ENCODE peak calls at places on chromosome 20, in seven cellular contexts. U, T, K, L, N, V and P are unnamed samples. For H3K27me3, the result is how much of the 10 kb centered on the place peaks cover.

GRCh38 chr20:51705400-51705799 is 62.8 kb downstream of the ATP9A start:
- DNase-seq in V (no peak), N (no peak), K (no peak), T (no peak), U (no peak), L (no peak), P (no peak)

GRCh38 chr20:55160996-55161395 is 685.6 kb downstream of the DOK5 start:
- DNase-seq in L (no peak), V (no peak), T (no peak), U (no peak), K (no peak), N (no peak), P (no peak)

GRCh38 chr20:7161690-7162089 is 394.2 kb downstream of the BMP2 start:
- DNase-seq in K (no peak), V (no peak), N (no peak), L (no peak), T (no peak), U (no peak), P (no peak)

GRCh38 chr20:33925867-33926266 is 67.8 kb upstream of the RALY start:
- DNase-seq in V (no peak), N (no peak), K (no peak), T (no peak), L (no peak), U (no peak), P (no peak)

GRCh38 chr20:38697306-38697705 is 27.0 kb upstream of the SLC32A1 start:
- DNase-seq in N (no peak), T (no peak), U (no peak), L (no peak), V (no peak), K (no peak), P (no peak)

GRCh38 chr20:53738945-53739798 is 145.5 kb upstream of the ZNF217 start:
- DNase-seq in L (no peak), V (no peak), N (no peak), U (no peak), K (no peak), T (no peak), P (no peak)

GRCh38 chr20:4767084-4767483 is 45.4 kb downstream of the PRND start:
- DNase-seq in L (no peak), U (no peak), K (no peak), V (no peak), N (no peak), T (no peak), P (no peak)

GRCh38 chr20:42159794-42160193 is 541.6 kb upstream of the CHD6 start:
- DNase-seq in U (no peak), K (no peak), L (no peak), N (no peak), T (no peak), V (no peak), P (no peak)

GRCh38 chr20:1674361-1674760 is 16.8 kb upstream of the SIRPG start:
- DNase-seq in T (peak), L (peak), V (no peak), K (no peak), N (peak), U (no peak), P (no peak)

GRCh38 chr20:15706719-15707118 is 866.5 kb downstream of the KIF16B start:
- DNase-seq in T (no peak), V (no peak), U (no peak), N (no peak), L (no peak), K (no peak), P (no peak)

GRCh38 chr20:18705906-18706305 is 107.7 kb upstream of the SCP2D1 start:
- DNase-seq in K (no peak), T (no peak), N (no peak), V (no peak), U (no peak), L (no peak), P (no peak)

GRCh38 chr20:10502098-10502526 is 67.0 kb downstream of the SLX4IP start:
- DNase-seq in K (no peak), N (no peak), L (no peak), T (no peak), V (no peak), U (no peak), P (no peak)

GRCh38 chr20:1844723-1845523 is 50.3 kb upstream of the SIRPA start:
- DNase-seq in L (peak), K (peak), T (peak), V (no peak), N (no peak), U (peak), P (no peak)

GRCh38 chr20:49028684-49029083 is 17.4 kb upstream of the CSE1L start:
- DNase-seq in K (no peak), L (no peak), U (no peak), V (no peak), T (no peak), N (no peak), P (no peak)

GRCh38 chr20:58309607-58310290 is at the start of gene RAB22A:
- DNase-seq in L (peak), N (no peak), U (peak), V (no peak), K (no peak), T (peak), P (peak)

GRCh38 chr20:47950103-47950502 is 164.8 kb upstream of the SULF2 start:
- DNase-seq in N (no peak), V (no peak), T (no peak), K (no peak), U (no peak), L (no peak), P (no peak)

GRCh38 chr20:11454966-11455799 is 462.5 kb upstream of the BTBD3 start:
- DNase-seq in T (no peak), N (no peak), L (no peak), K (no peak), U (no peak), V (no peak), P (no peak)

GRCh38 chr20:41692479-41693135 is 74.4 kb upstream of the CHD6 start:
- DNase-seq in T (peak), V (peak), K (peak), L (peak), U (peak), N (peak), P (peak)

GRCh38 chr20:64223526-64224067 is 32.0 kb upstream of the PCMTD2 start:
- DNase-seq in N (no peak), U (no peak), L (no peak), K (no peak), V (peak), T (no peak), P (no peak)

GRCh38 chr20:57808266-57808866 is 98.6 kb upstream of the PMEPA1 start:
- DNase-seq in U (no peak), T (peak), L (no peak), K (no peak), V (no peak), N (no peak), P (no peak)

GRCh38 chr20:3175270-3175669 is 1.9 kb upstream of the LZTS3 start:
- DNase-seq in T (no peak), N (no peak), K (no peak), U (no peak), V (no peak), L (no peak), P (no peak)

GRCh38 chr20:2142649-2143048 is 41.0 kb downstream of the STK35 start:
- DNase-seq in T (peak), V (no peak), K (no peak), U (no peak), N (no peak), L (no peak), P (no peak)

GRCh38 chr20:10674684-10675455 is 1.1 kb upstream of the JAG1 start:
- DNase-seq in T (peak), L (peak), K (no peak), V (no peak), U (peak), N (peak), P (peak)

GRCh38 chr20:7108929-7109328 is 341.4 kb downstream of the BMP2 start:
- DNase-seq in T (no peak), N (no peak), U (no peak), K (no peak), V (no peak), L (no peak), P (no peak)

GRCh38 chr20:3233991-3234498 is 4.9 kb downstream of the SLC4A11 start:
- DNase-seq in L (no peak), U (no peak), N (no peak), K (no peak), V (no peak), T (peak), P (no peak)

GRCh38 chr20:4811661-4812181 is 90.0 kb downstream of the PRND start:
- DNase-seq in U (peak), V (no peak), T (peak), L (peak), K (peak), N (no peak), P (no peak)

GRCh38 chr20:52033313-52033712 is 158.3 kb downstream of the ZFP64 start:
- DNase-seq in T (no peak), V (no peak), N (no peak), K (no peak), L (no peak), U (no peak), P (no peak)

GRCh38 chr20:20520776-20521175 is 152.9 kb downstream of the INSM1 start:
- DNase-seq in K (no peak), L (no peak), N (no peak), U (no peak), T (no peak), V (no peak), P (no peak)

GRCh38 chr20:358891-359555 is 12.1 kb downstream of the NRSN2 start:
- DNase-seq in U (no peak), T (no peak), N (no peak), L (no peak), K (no peak), V (no peak), P (no peak)

GRCh38 chr20:57941572-57942381 is 232.0 kb upstream of the PMEPA1 start:
- DNase-seq in K (no peak), V (no peak), N (no peak), L (no peak), T (no peak), U (no peak), P (no peak)

GRCh38 chr20:52268184-52268583 is 76.6 kb upstream of the ZFP64 start:
- DNase-seq in T (no peak), V (no peak), N (no peak), U (no peak), L (no peak), K (no peak), P (no peak)

GRCh38 chr20:12166053-12166717 is 248.5 kb downstream of the BTBD3 start:
- DNase-seq in U (peak), T (no peak), V (no peak), N (no peak), L (no peak), K (no peak), P (peak)

GRCh38 chr20:23562721-23563342 is 5.5 kb downstream of the CST9L start:
- DNase-seq in V (no peak), N (peak), T (no peak), U (no peak), L (no peak), K (no peak), P (no peak)

GRCh38 chr20:4490595-4491280 is 231.0 kb upstream of the PRND start:
- DNase-seq in L (no peak), U (no peak), N (no peak), K (no peak), T (no peak), V (no peak), P (no peak)

GRCh38 chr20:326645-327031 is 1.3 kb downstream of the SOX12 start:
- DNase-seq in L (peak), T (peak), U (peak), V (no peak), N (no peak), K (no peak), P (peak)

GRCh38 chr20:44104807-44105517 is 82.0 kb downstream of the JPH2 start:
- DNase-seq in N (no peak), T (no peak), V (no peak), U (peak), L (no peak), K (no peak), P (no peak)

GRCh38 chr20:46128310-46129151 is 10.4 kb downstream of the CD40 start:
- DNase-seq in N (no peak), V (no peak), T (peak), K (no peak), L (peak), U (peak), P (peak)

GRCh38 chr20:45469336-45470261 is at the start of gene WFDC2:
- DNase-seq in V (no peak), U (peak), T (no peak), L (peak), K (no peak), N (no peak), P (peak)

DNA sequence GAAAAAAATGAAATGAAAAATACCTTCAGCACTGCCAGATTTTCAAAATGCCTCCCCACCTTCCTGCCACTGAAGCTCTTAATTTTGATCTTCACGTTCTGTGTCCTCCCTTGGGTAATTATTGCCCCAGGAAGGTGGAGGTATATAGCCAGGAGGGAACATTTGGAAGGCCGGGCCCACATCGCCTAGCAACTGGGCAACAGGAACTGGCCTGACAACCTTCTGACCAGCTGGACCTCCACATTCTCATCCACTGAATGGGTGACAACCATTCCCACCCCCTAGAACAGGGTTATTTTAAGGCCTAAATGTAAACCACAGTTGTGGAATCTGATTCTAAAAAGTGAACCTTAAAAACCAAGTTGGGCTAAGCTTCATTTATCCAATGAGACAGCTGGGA is 3.2 kb downstream of the RRBP1 start:
- DNase-seq in T (no peak), V (no peak), K (no peak), L (no peak), N (no peak), U (no peak), P (no peak)
- TF ChIP-seq POLR2AphosphoS5 in T (no peak), V (no peak), K (no peak), L (no peak), N (no peak), U (no peak), P (no peak)

GRCh38 chr20:56433221-56433879 is 21.3 kb downstream of the CASS4 start:
- DNase-seq in V (no peak), L (no peak), N (no peak), K (no peak), T (no peak), U (no peak), P (no peak)
- TF ChIP-seq POLR2A in V (no peak), L (no peak), N (no peak), K (no peak), T (no peak), U (no peak), P (no peak)

GRCh38 chr20:25088267-25088666 is 6.3 kb upstream of the VSX1 start:
- DNase-seq in V (no peak), T (no peak), L (no peak), N (peak), U (no peak), K (no peak), P (no peak)

GRCh38 chr20:25085756-25086495 is 4.0 kb upstream of the VSX1 start:
- DNase-seq in K (no peak), N (peak), L (no peak), U (no peak), V (no peak), T (no peak), P (no peak)

GRCh38 chr20:25089662-25090061 is 7.7 kb upstream of the VSX1 start:
- DNase-seq in T (no peak), U (no peak), K (no peak), V (no peak), L (no peak), N (peak), P (no peak)

GRCh38 chr20:25089096-25089495 is 7.2 kb upstream of the VSX1 start:
- DNase-seq in L (no peak), K (no peak), T (no peak), U (no peak), V (no peak), N (peak), P (no peak)

GRCh38 chr20:25087186-25087929 is 5.4 kb upstream of the VSX1 start:
- DNase-seq in T (no peak), L (no peak), N (peak), U (no peak), V (no peak), K (no peak), P (no peak)
- H3K27me3 ChIP-seq in T (under half), L (under half), N (under half), U (half or more), V (half or more), K (under half), P (under half)

DNA sequence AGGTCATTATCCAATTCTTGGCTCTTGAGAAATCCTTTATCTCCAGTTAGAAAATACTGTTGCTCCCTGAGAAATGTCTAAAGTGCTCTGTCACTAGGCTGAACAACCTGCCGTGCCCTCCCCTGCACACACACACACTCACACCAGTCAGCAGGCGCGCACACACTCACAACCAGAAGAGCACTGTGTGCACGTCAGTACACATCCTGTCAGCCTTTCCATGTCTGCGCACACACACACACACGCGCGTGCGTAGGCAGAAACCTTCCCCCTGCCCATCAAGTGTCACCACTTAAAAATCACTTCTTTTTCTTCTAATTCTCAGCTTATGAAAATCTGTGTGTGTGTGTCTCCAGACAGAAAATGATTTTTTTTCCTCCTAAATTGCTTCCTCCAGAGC is 100.3 kb downstream of the EDN3 start:
- DNase-seq in V (no peak), K (no peak), T (no peak), N (no peak), L (no peak), U (no peak), P (no peak)
- TF ChIP-seq POLR2AphosphoS5 in V (no peak), K (no peak), T (no peak), N (no peak), L (no peak), U (no peak), P (no peak)

DNA sequence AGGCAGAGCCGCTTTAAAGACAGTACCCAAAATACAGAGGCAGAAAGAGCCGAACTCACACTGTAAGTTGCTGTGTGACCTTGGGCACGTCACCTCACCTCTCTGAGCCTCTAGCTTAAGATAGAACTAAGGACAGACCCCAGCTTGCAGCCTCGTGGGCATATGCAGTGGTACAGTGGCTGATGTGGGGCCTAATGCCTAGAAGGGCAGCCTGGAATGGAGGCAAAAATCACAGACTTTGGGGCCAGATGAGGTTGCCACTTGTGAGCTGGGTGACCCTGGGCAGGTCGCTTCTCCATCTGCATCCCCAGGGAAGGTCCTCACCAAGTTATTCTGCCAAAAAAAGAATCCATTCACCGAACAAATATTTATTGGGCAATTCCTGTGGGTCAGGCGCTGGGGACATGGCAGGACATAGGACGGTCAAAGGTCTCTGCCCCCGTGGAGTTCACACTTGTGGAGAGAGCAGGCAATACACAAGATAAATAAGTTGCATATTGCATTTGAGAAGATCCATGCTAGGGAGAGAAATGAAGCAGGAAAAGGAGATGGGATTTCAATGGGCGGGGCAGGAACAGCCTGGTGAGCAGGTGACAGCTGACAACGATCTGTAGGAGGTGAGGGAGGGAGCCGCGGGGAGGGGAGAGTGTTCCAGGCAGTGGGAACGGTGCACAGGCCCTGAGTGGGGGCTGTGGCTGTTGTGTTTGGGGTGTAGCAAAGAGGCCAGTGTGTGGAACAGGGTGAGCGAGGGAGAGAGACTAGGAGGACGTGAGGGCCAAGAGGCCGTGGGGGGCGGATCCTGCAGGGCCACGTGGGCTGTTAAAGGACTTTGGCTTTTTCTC is 115.2 kb downstream of the CEBPB start:
- DNase-seq in K (no peak), L (no peak), U (peak), N (no peak), T (peak), V (no peak), P (no peak)
- TF ChIP-seq POLR2A in K (no peak), L (no peak), U (peak), N (no peak), T (no peak), V (no peak), P (peak)

DNA sequence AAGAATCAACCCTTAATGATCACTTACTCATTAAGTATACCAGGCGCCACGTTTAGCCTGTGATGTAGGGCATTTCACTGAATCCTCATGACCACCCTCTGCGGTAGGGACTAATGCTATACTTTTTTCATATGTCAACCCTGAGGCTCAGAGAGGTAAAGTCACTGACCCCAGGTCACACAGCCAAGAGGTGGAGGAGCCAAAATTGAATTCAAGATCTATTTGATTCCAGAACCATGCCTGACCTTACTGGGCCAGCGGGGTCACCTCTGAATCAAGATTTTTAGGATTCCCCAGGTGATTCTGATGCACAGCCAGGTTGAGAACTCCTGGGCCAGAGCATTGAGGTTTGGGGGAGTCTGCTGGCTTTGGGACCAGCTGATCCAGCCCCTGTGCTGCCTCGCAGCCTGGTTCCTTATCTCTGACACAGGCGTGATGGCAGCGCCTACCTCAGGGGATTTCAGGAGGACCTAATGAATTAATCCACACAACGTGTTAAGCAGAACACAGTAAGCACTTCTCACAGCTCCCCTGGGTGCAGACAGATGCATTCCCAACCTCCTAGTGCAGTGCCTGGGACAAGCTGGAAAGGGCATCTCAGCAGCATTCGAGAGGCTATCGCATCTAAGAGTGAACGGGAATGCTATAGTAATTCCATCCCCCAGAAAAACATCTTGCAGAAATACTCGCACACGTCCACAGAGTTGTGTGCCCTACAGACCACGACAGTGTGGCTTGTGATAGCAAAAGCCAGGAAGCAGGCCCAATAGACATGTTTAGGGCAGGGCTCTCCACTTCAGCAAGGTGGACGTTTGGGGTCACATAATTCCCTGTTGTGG is 101.4 kb upstream of the PTPN1 start:
- DNase-seq in K (no peak), T (no peak), L (no peak), V (no peak), U (no peak), N (no peak), P (no peak)
- H3K27me3 ChIP-seq in K (under half), T (under half), L (under half), V (under half), U (under half), N (under half), P (under half)